ENCODE peak calls at places on chromosomes 11 and 22, in ten cellular contexts. One of them, this sample, is unnamed.

GRCh38 chr11:64848779-64849599 is 4.5 kb upstream of the CDC42BPG start:
- DNase-seq in CD8-positive, alpha-beta memory T cell: no peak
- DNase-seq in stimulated activated CD8-positive, alpha-beta memory T cell treated with anti-CD3 and anti-CD28 coated beads, Interleukin-2, amount 100 ng/mL, for 1 hour: no peak
- DNase-seq in HT1080: no peak
- DNase-seq in anterior cingulate cortex: no peak
- DNase-seq in naive thymus-derived CD4-positive, alpha-beta T cell: peak; percentile 35
- DNase-seq in lung microvascular endothelial cell: no peak
- DNase-seq in endothelial cell: no peak
- DNase-seq in HEK293T: no peak
- DNase-seq in stimulated activated CD4-positive, alpha-beta T cell treated with anti-CD3 and anti-CD28 coated beads, Interleukin-2, amount 100 ng/mL, for 24 hours: no peak
- DNase-seq in this sample: no peak

GRCh38 chr11:121337740-121338272 is 45.2 kb downstream of the SC5D start:
- DNase-seq in CD8-positive, alpha-beta memory T cell: no peak
- DNase-seq in stimulated activated CD8-positive, alpha-beta memory T cell treated with anti-CD3 and anti-CD28 coated beads, Interleukin-2, amount 100 ng/mL, for 1 hour: no peak
- DNase-seq in HT1080: no peak
- DNase-seq in anterior cingulate cortex: no peak
- DNase-seq in naive thymus-derived CD4-positive, alpha-beta T cell: no peak
- DNase-seq in lung microvascular endothelial cell: no peak
- DNase-seq in endothelial cell: no peak
- DNase-seq in HEK293T: no peak
- DNase-seq in stimulated activated CD4-positive, alpha-beta T cell treated with anti-CD3 and anti-CD28 coated beads, Interleukin-2, amount 100 ng/mL, for 24 hours: no peak
- DNase-seq in this sample: no peak

GRCh38 chr11:36123353-36124220 is 165.6 kb downstream of the COMMD9 start:
- DNase-seq in CD8-positive, alpha-beta memory T cell: no peak
- DNase-seq in stimulated activated CD8-positive, alpha-beta memory T cell treated with anti-CD3 and anti-CD28 coated beads, Interleukin-2, amount 100 ng/mL, for 1 hour: no peak
- DNase-seq in HT1080: no peak
- DNase-seq in anterior cingulate cortex: no peak
- DNase-seq in naive thymus-derived CD4-positive, alpha-beta T cell: no peak
- DNase-seq in lung microvascular endothelial cell: peak; percentile 21
- DNase-seq in endothelial cell: no peak
- DNase-seq in HEK293T: no peak
- DNase-seq in stimulated activated CD4-positive, alpha-beta T cell treated with anti-CD3 and anti-CD28 coated beads, Interleukin-2, amount 100 ng/mL, for 24 hours: no peak
- DNase-seq in this sample: no peak

GRCh38 chr22:17592201-17592600 is 28.9 kb downstream of the SLC25A18 start:
- DNase-seq in CD8-positive, alpha-beta memory T cell: no peak
- DNase-seq in stimulated activated CD8-positive, alpha-beta memory T cell treated with anti-CD3 and anti-CD28 coated beads, Interleukin-2, amount 100 ng/mL, for 1 hour: no peak
- DNase-seq in HT1080: no peak
- DNase-seq in anterior cingulate cortex: no peak
- DNase-seq in naive thymus-derived CD4-positive, alpha-beta T cell: no peak
- DNase-seq in lung microvascular endothelial cell: no peak
- DNase-seq in endothelial cell: no peak
- DNase-seq in HEK293T: no peak
- DNase-seq in stimulated activated CD4-positive, alpha-beta T cell treated with anti-CD3 and anti-CD28 coated beads, Interleukin-2, amount 100 ng/mL, for 24 hours: no peak
- DNase-seq in this sample: no peak

GRCh38 chr11:101576536-101576935 is 7.3 kb downstream of the TRPC6 start:
- DNase-seq in CD8-positive, alpha-beta memory T cell: no peak
- DNase-seq in stimulated activated CD8-positive, alpha-beta memory T cell treated with anti-CD3 and anti-CD28 coated beads, Interleukin-2, amount 100 ng/mL, for 1 hour: no peak
- DNase-seq in HT1080: no peak
- DNase-seq in anterior cingulate cortex: no peak
- DNase-seq in naive thymus-derived CD4-positive, alpha-beta T cell: no peak
- DNase-seq in lung microvascular endothelial cell: no peak
- DNase-seq in endothelial cell: no peak
- DNase-seq in HEK293T: no peak
- DNase-seq in stimulated activated CD4-positive, alpha-beta T cell treated with anti-CD3 and anti-CD28 coated beads, Interleukin-2, amount 100 ng/mL, for 24 hours: no peak
- DNase-seq in this sample: no peak

GRCh38 chr11:8501838-8502237 is 92.2 kb downstream of the STK33 start:
- DNase-seq in CD8-positive, alpha-beta memory T cell: no peak
- DNase-seq in stimulated activated CD8-positive, alpha-beta memory T cell treated with anti-CD3 and anti-CD28 coated beads, Interleukin-2, amount 100 ng/mL, for 1 hour: no peak
- DNase-seq in HT1080: peak; percentile 57
- DNase-seq in anterior cingulate cortex: no peak
- DNase-seq in naive thymus-derived CD4-positive, alpha-beta T cell: no peak
- DNase-seq in lung microvascular endothelial cell: no peak
- DNase-seq in endothelial cell: no peak
- DNase-seq in HEK293T: no peak
- DNase-seq in stimulated activated CD4-positive, alpha-beta T cell treated with anti-CD3 and anti-CD28 coated beads, Interleukin-2, amount 100 ng/mL, for 24 hours: no peak
- DNase-seq in this sample: no peak

GRCh38 chr11:74634537-74634936 is 42.2 kb downstream of the POLD3 start:
- DNase-seq in CD8-positive, alpha-beta memory T cell: no peak
- DNase-seq in stimulated activated CD8-positive, alpha-beta memory T cell treated with anti-CD3 and anti-CD28 coated beads, Interleukin-2, amount 100 ng/mL, for 1 hour: no peak
- DNase-seq in HT1080: peak; percentile 73
- DNase-seq in anterior cingulate cortex: no peak
- DNase-seq in naive thymus-derived CD4-positive, alpha-beta T cell: no peak
- DNase-seq in lung microvascular endothelial cell: peak; percentile 38
- DNase-seq in endothelial cell: no peak
- DNase-seq in HEK293T: no peak
- DNase-seq in stimulated activated CD4-positive, alpha-beta T cell treated with anti-CD3 and anti-CD28 coated beads, Interleukin-2, amount 100 ng/mL, for 24 hours: no peak
- DNase-seq in this sample: no peak

GRCh38 chr22:46084943-46085830 is 65.1 kb upstream of the PPARA start:
- DNase-seq in CD8-positive, alpha-beta memory T cell: no peak
- DNase-seq in stimulated activated CD8-positive, alpha-beta memory T cell treated with anti-CD3 and anti-CD28 coated beads, Interleukin-2, amount 100 ng/mL, for 1 hour: no peak
- DNase-seq in HT1080: peak; percentile 95
- DNase-seq in anterior cingulate cortex: no peak
- DNase-seq in naive thymus-derived CD4-positive, alpha-beta T cell: no peak
- DNase-seq in lung microvascular endothelial cell: peak; percentile 82
- DNase-seq in endothelial cell: no peak
- DNase-seq in HEK293T: no peak
- DNase-seq in stimulated activated CD4-positive, alpha-beta T cell treated with anti-CD3 and anti-CD28 coated beads, Interleukin-2, amount 100 ng/mL, for 24 hours: no peak
- DNase-seq in this sample: no peak

GRCh38 chr22:19086944-19087343 is 35.3 kb downstream of the DGCR2 start:
- DNase-seq in CD8-positive, alpha-beta memory T cell: no peak
- DNase-seq in stimulated activated CD8-positive, alpha-beta memory T cell treated with anti-CD3 and anti-CD28 coated beads, Interleukin-2, amount 100 ng/mL, for 1 hour: no peak
- DNase-seq in HT1080: peak; percentile 48
- DNase-seq in anterior cingulate cortex: no peak
- DNase-seq in naive thymus-derived CD4-positive, alpha-beta T cell: no peak
- DNase-seq in lung microvascular endothelial cell: no peak
- DNase-seq in endothelial cell: no peak
- DNase-seq in HEK293T: no peak
- DNase-seq in stimulated activated CD4-positive, alpha-beta T cell treated with anti-CD3 and anti-CD28 coated beads, Interleukin-2, amount 100 ng/mL, for 24 hours: no peak
- DNase-seq in this sample: no peak

GRCh38 chr11:104003491-104003890 is 32.9 kb upstream of the DDI1 start:
- DNase-seq in CD8-positive, alpha-beta memory T cell: no peak
- DNase-seq in stimulated activated CD8-positive, alpha-beta memory T cell treated with anti-CD3 and anti-CD28 coated beads, Interleukin-2, amount 100 ng/mL, for 1 hour: no peak
- DNase-seq in HT1080: peak; percentile 28
- DNase-seq in anterior cingulate cortex: no peak
- DNase-seq in naive thymus-derived CD4-positive, alpha-beta T cell: no peak
- DNase-seq in lung microvascular endothelial cell: no peak
- DNase-seq in endothelial cell: no peak
- DNase-seq in HEK293T: no peak
- DNase-seq in stimulated activated CD4-positive, alpha-beta T cell treated with anti-CD3 and anti-CD28 coated beads, Interleukin-2, amount 100 ng/mL, for 24 hours: no peak
- DNase-seq in this sample: no peak

GRCh38 chr11:10993186-10993585 is 135.3 kb upstream of the ZBED5 start:
- DNase-seq in CD8-positive, alpha-beta memory T cell: no peak
- DNase-seq in stimulated activated CD8-positive, alpha-beta memory T cell treated with anti-CD3 and anti-CD28 coated beads, Interleukin-2, amount 100 ng/mL, for 1 hour: no peak
- DNase-seq in HT1080: peak; percentile 69
- DNase-seq in anterior cingulate cortex: no peak
- DNase-seq in naive thymus-derived CD4-positive, alpha-beta T cell: no peak
- DNase-seq in lung microvascular endothelial cell: no peak
- DNase-seq in endothelial cell: no peak
- DNase-seq in HEK293T: no peak
- DNase-seq in stimulated activated CD4-positive, alpha-beta T cell treated with anti-CD3 and anti-CD28 coated beads, Interleukin-2, amount 100 ng/mL, for 24 hours: no peak
- DNase-seq in this sample: no peak

GRCh38 chr11:122215244-122215992 is 99.4 kb upstream of the BLID start:
- DNase-seq in CD8-positive, alpha-beta memory T cell: no peak
- DNase-seq in stimulated activated CD8-positive, alpha-beta memory T cell treated with anti-CD3 and anti-CD28 coated beads, Interleukin-2, amount 100 ng/mL, for 1 hour: no peak
- DNase-seq in HT1080: peak; percentile 67
- DNase-seq in anterior cingulate cortex: no peak
- DNase-seq in naive thymus-derived CD4-positive, alpha-beta T cell: no peak
- DNase-seq in lung microvascular endothelial cell: peak; percentile 74
- DNase-seq in endothelial cell: peak; percentile 80
- DNase-seq in HEK293T: peak; percentile 66
- DNase-seq in stimulated activated CD4-positive, alpha-beta T cell treated with anti-CD3 and anti-CD28 coated beads, Interleukin-2, amount 100 ng/mL, for 24 hours: peak; percentile 52
- DNase-seq in this sample: no peak

GRCh38 chr11:3007404-3008010 is 15.4 kb upstream of the NAP1L4 start:
- DNase-seq in CD8-positive, alpha-beta memory T cell: no peak
- DNase-seq in stimulated activated CD8-positive, alpha-beta memory T cell treated with anti-CD3 and anti-CD28 coated beads, Interleukin-2, amount 100 ng/mL, for 1 hour: no peak
- DNase-seq in HT1080: no peak
- DNase-seq in anterior cingulate cortex: no peak
- DNase-seq in naive thymus-derived CD4-positive, alpha-beta T cell: no peak
- DNase-seq in lung microvascular endothelial cell: no peak
- DNase-seq in endothelial cell: no peak
- DNase-seq in HEK293T: no peak
- DNase-seq in stimulated activated CD4-positive, alpha-beta T cell treated with anti-CD3 and anti-CD28 coated beads, Interleukin-2, amount 100 ng/mL, for 24 hours: no peak
- DNase-seq in this sample: no peak

GRCh38 chr11:56961609-56962008 is 27.1 kb upstream of the OR5AK2 start:
- DNase-seq in CD8-positive, alpha-beta memory T cell: no peak
- DNase-seq in stimulated activated CD8-positive, alpha-beta memory T cell treated with anti-CD3 and anti-CD28 coated beads, Interleukin-2, amount 100 ng/mL, for 1 hour: no peak
- DNase-seq in HT1080: no peak
- DNase-seq in anterior cingulate cortex: no peak
- DNase-seq in naive thymus-derived CD4-positive, alpha-beta T cell: no peak
- DNase-seq in lung microvascular endothelial cell: no peak
- DNase-seq in endothelial cell: no peak
- DNase-seq in HEK293T: no peak
- DNase-seq in stimulated activated CD4-positive, alpha-beta T cell treated with anti-CD3 and anti-CD28 coated beads, Interleukin-2, amount 100 ng/mL, for 24 hours: no peak
- DNase-seq in this sample: no peak

GRCh38 chr11:35671396-35672127 is 9.0 kb downstream of the TRIM44 start:
- DNase-seq in CD8-positive, alpha-beta memory T cell: no peak
- DNase-seq in stimulated activated CD8-positive, alpha-beta memory T cell treated with anti-CD3 and anti-CD28 coated beads, Interleukin-2, amount 100 ng/mL, for 1 hour: no peak
- DNase-seq in HT1080: no peak
- DNase-seq in anterior cingulate cortex: no peak
- DNase-seq in naive thymus-derived CD4-positive, alpha-beta T cell: no peak
- DNase-seq in lung microvascular endothelial cell: peak; percentile 22
- DNase-seq in endothelial cell: no peak
- DNase-seq in HEK293T: no peak
- DNase-seq in stimulated activated CD4-positive, alpha-beta T cell treated with anti-CD3 and anti-CD28 coated beads, Interleukin-2, amount 100 ng/mL, for 24 hours: no peak
- DNase-seq in this sample: no peak

GRCh38 chr11:122195790-122196189 is 79.8 kb upstream of the BLID start:
- DNase-seq in CD8-positive, alpha-beta memory T cell: no peak
- DNase-seq in stimulated activated CD8-positive, alpha-beta memory T cell treated with anti-CD3 and anti-CD28 coated beads, Interleukin-2, amount 100 ng/mL, for 1 hour: no peak
- DNase-seq in HT1080: no peak
- DNase-seq in anterior cingulate cortex: no peak
- DNase-seq in naive thymus-derived CD4-positive, alpha-beta T cell: no peak
- DNase-seq in lung microvascular endothelial cell: no peak
- DNase-seq in endothelial cell: no peak
- DNase-seq in HEK293T: no peak
- DNase-seq in stimulated activated CD4-positive, alpha-beta T cell treated with anti-CD3 and anti-CD28 coated beads, Interleukin-2, amount 100 ng/mL, for 24 hours: no peak
- DNase-seq in this sample: no peak

GRCh38 chr11:27718346-27718852 is 18.1 kb upstream of the BDNF start:
- DNase-seq in CD8-positive, alpha-beta memory T cell: no peak
- DNase-seq in stimulated activated CD8-positive, alpha-beta memory T cell treated with anti-CD3 and anti-CD28 coated beads, Interleukin-2, amount 100 ng/mL, for 1 hour: no peak
- DNase-seq in HT1080: peak; percentile 74
- DNase-seq in anterior cingulate cortex: no peak
- DNase-seq in naive thymus-derived CD4-positive, alpha-beta T cell: no peak
- DNase-seq in lung microvascular endothelial cell: peak; percentile 8
- DNase-seq in endothelial cell: peak; percentile 24
- DNase-seq in HEK293T: peak; percentile 53
- DNase-seq in stimulated activated CD4-positive, alpha-beta T cell treated with anti-CD3 and anti-CD28 coated beads, Interleukin-2, amount 100 ng/mL, for 24 hours: no peak
- DNase-seq in this sample: no peak

GRCh38 chr22:29528144-29528543 is 25.4 kb downstream of the THOC5 start:
- DNase-seq in CD8-positive, alpha-beta memory T cell: no peak
- DNase-seq in stimulated activated CD8-positive, alpha-beta memory T cell treated with anti-CD3 and anti-CD28 coated beads, Interleukin-2, amount 100 ng/mL, for 1 hour: no peak
- DNase-seq in HT1080: no peak
- DNase-seq in anterior cingulate cortex: no peak
- DNase-seq in naive thymus-derived CD4-positive, alpha-beta T cell: no peak
- DNase-seq in lung microvascular endothelial cell: no peak
- DNase-seq in endothelial cell: no peak
- DNase-seq in HEK293T: no peak
- DNase-seq in stimulated activated CD4-positive, alpha-beta T cell treated with anti-CD3 and anti-CD28 coated beads, Interleukin-2, amount 100 ng/mL, for 24 hours: no peak
- DNase-seq in this sample: no peak

GRCh38 chr22:30396871-30397655 is at the start of gene SEC14L2:
- DNase-seq in CD8-positive, alpha-beta memory T cell: peak; percentile 39
- DNase-seq in stimulated activated CD8-positive, alpha-beta memory T cell treated with anti-CD3 and anti-CD28 coated beads, Interleukin-2, amount 100 ng/mL, for 1 hour: no peak
- DNase-seq in HT1080: peak; percentile 40
- DNase-seq in anterior cingulate cortex: peak; percentile 24
- DNase-seq in naive thymus-derived CD4-positive, alpha-beta T cell: peak; percentile 37
- DNase-seq in lung microvascular endothelial cell: peak; percentile 58
- DNase-seq in endothelial cell: peak; percentile 41
- DNase-seq in HEK293T: peak; percentile 74
- DNase-seq in stimulated activated CD4-positive, alpha-beta T cell treated with anti-CD3 and anti-CD28 coated beads, Interleukin-2, amount 100 ng/mL, for 24 hours: peak; percentile 79
- DNase-seq in this sample: no peak

GRCh38 chr11:4072668-4073285 is 21.8 kb upstream of the RRM1 start:
- DNase-seq in CD8-positive, alpha-beta memory T cell: peak; percentile 36
- DNase-seq in stimulated activated CD8-positive, alpha-beta memory T cell treated with anti-CD3 and anti-CD28 coated beads, Interleukin-2, amount 100 ng/mL, for 1 hour: no peak
- DNase-seq in HT1080: peak; percentile 73
- DNase-seq in anterior cingulate cortex: no peak
- DNase-seq in naive thymus-derived CD4-positive, alpha-beta T cell: peak; percentile 58
- DNase-seq in lung microvascular endothelial cell: peak; percentile 85
- DNase-seq in endothelial cell: peak; percentile 66
- DNase-seq in HEK293T: peak; percentile 69
- DNase-seq in stimulated activated CD4-positive, alpha-beta T cell treated with anti-CD3 and anti-CD28 coated beads, Interleukin-2, amount 100 ng/mL, for 24 hours: peak; percentile 21
- DNase-seq in this sample: peak; percentile 34

GRCh38 chr11:36744375-36745168 is 146.5 kb upstream of the RAG2 start:
- DNase-seq in CD8-positive, alpha-beta memory T cell: peak; percentile 38
- DNase-seq in stimulated activated CD8-positive, alpha-beta memory T cell treated with anti-CD3 and anti-CD28 coated beads, Interleukin-2, amount 100 ng/mL, for 1 hour: peak; percentile 8
- DNase-seq in HT1080: peak; percentile 59
- DNase-seq in anterior cingulate cortex: no peak
- DNase-seq in naive thymus-derived CD4-positive, alpha-beta T cell: no peak
- DNase-seq in lung microvascular endothelial cell: peak; percentile 85
- DNase-seq in endothelial cell: peak; percentile 88
- DNase-seq in HEK293T: peak; percentile 60
- DNase-seq in stimulated activated CD4-positive, alpha-beta T cell treated with anti-CD3 and anti-CD28 coated beads, Interleukin-2, amount 100 ng/mL, for 24 hours: peak; percentile 77
- DNase-seq in this sample: no peak

GRCh38 chr11:74182635-74183034 is 11.5 kb downstream of the PPME1 start:
- DNase-seq in CD8-positive, alpha-beta memory T cell: no peak
- DNase-seq in stimulated activated CD8-positive, alpha-beta memory T cell treated with anti-CD3 and anti-CD28 coated beads, Interleukin-2, amount 100 ng/mL, for 1 hour: no peak
- DNase-seq in HT1080: no peak
- DNase-seq in anterior cingulate cortex: no peak
- DNase-seq in naive thymus-derived CD4-positive, alpha-beta T cell: no peak
- DNase-seq in lung microvascular endothelial cell: no peak
- DNase-seq in endothelial cell: no peak
- DNase-seq in HEK293T: no peak
- DNase-seq in stimulated activated CD4-positive, alpha-beta T cell treated with anti-CD3 and anti-CD28 coated beads, Interleukin-2, amount 100 ng/mL, for 24 hours: no peak
- DNase-seq in this sample: no peak

GRCh38 chr11:1295086-1295485 is 14.3 kb downstream of the TOLLIP start:
- DNase-seq in CD8-positive, alpha-beta memory T cell: no peak
- DNase-seq in stimulated activated CD8-positive, alpha-beta memory T cell treated with anti-CD3 and anti-CD28 coated beads, Interleukin-2, amount 100 ng/mL, for 1 hour: no peak
- DNase-seq in HT1080: no peak
- DNase-seq in anterior cingulate cortex: no peak
- DNase-seq in naive thymus-derived CD4-positive, alpha-beta T cell: no peak
- DNase-seq in lung microvascular endothelial cell: no peak
- DNase-seq in endothelial cell: no peak
- DNase-seq in HEK293T: no peak
- DNase-seq in stimulated activated CD4-positive, alpha-beta T cell treated with anti-CD3 and anti-CD28 coated beads, Interleukin-2, amount 100 ng/mL, for 24 hours: no peak
- DNase-seq in this sample: no peak

This sample was measured in brain pericyte.